ENCODE peak calls at places on chromosomes 1 and 21, in nine cellular contexts. G is osteoblast; P is AG04450; H is lung; W is left ventricle myocardium inferior; D is tibial nerve; U is right cardiac atrium; B is naive thymus-derived CD4-positive, alpha-beta T cell; S is HepG2. I is an unnamed sample.
A peak's percentile ranks its signal among the peaks of the same experiment; 100 is the strongest.

GRCh38 chr1:52403566-52404115 is 582 bp downstream of the ORC1 start:
- DNase-seq in B (peak; percentile 35), U (no peak), W (no peak), P (peak; percentile 33), G (peak; percentile 83), S (peak; percentile 45), D (no peak), H (peak; percentile 29), I (peak; percentile 94)

GRCh38 chr21:43902441-43902840 is 37.4 kb downstream of the AGPAT3 start:
- DNase-seq in D (no peak), W (no peak), S (no peak), U (peak; percentile 57), H (no peak), B (no peak), G (peak; percentile 44), P (no peak), I (no peak)

GRCh38 chr1:25933479-25934365 is 27.5 kb upstream of the STMN1 start:
- DNase-seq in U (peak; percentile 40), P (no peak), B (no peak), D (no peak), G (no peak), S (no peak), H (no peak), W (no peak), I (no peak)

GRCh38 chr1:30379684-30380624 is 343.4 kb downstream of the MATN1 start:
- DNase-seq in U (no peak), G (peak; percentile 99), S (peak; percentile 49), D (no peak), H (peak; percentile 62), W (no peak), P (peak; percentile 45), B (peak; percentile 56), I (peak; percentile 76)

GRCh38 chr21:33105088-33105487 is 35.1 kb downstream of the OLIG1 start:
- DNase-seq in W (no peak), S (no peak), P (no peak), U (no peak), B (no peak), G (no peak), H (no peak), D (no peak), I (no peak)

GRCh38 chr1:1758692-1759455 is 19.4 kb downstream of the NADK start:
- DNase-seq in U (peak; percentile 76), W (peak; percentile 58), B (no peak), P (no peak), H (peak; percentile 92), D (peak; percentile 49), S (no peak), G (peak; percentile 46), I (no peak)

GRCh38 chr1:59678065-59678808 is 136.5 kb upstream of the HOOK1 start:
- DNase-seq in W (no peak), U (no peak), B (no peak), P (no peak), S (no peak), G (no peak), H (no peak), D (no peak), I (peak; percentile 42)

GRCh38 chr1:65020774-65021173 is 54.4 kb upstream of the JAK1 start:
- DNase-seq in W (no peak), P (no peak), U (no peak), D (no peak), H (no peak), B (no peak), G (peak; percentile 57), S (peak; percentile 30), I (no peak)

GRCh38 chr1:41381691-41382530 is 20.7 kb downstream of the FOXO6 start:
- DNase-seq in D (no peak), G (peak; percentile 96), S (no peak), W (no peak), B (no peak), P (no peak), H (no peak), U (peak; percentile 87), I (no peak)

GRCh38 chr1:74245168-74245753 is 10.1 kb downstream of the TNNI3K start:
- DNase-seq in P (no peak), B (no peak), W (no peak), S (no peak), U (no peak), D (no peak), H (no peak), G (peak; percentile 38), I (peak; percentile 87)

GRCh38 chr21:44262338-44263048 is 796 bp upstream of the DNMT3L start:
- DNase-seq in H (no peak), U (no peak), S (no peak), B (no peak), P (no peak), W (no peak), D (no peak), G (peak; percentile 67), I (no peak)

GRCh38 chr1:87915771-87916170 is 587.1 kb downstream of the LMO4 start:
- DNase-seq in U (no peak), P (no peak), S (no peak), D (no peak), H (no peak), G (no peak), B (no peak), W (no peak), I (no peak)

GRCh38 chr1:238606457-238606856 is 715.7 kb upstream of the ZP4 start:
- DNase-seq in P (no peak), U (no peak), B (no peak), W (no peak), G (no peak), S (no peak), H (no peak), D (no peak), I (no peak)

GRCh38 chr1:226732856-226733291 is 6.2 kb downstream of the ITPKB start:
- DNase-seq in D (no peak), G (no peak), W (no peak), P (no peak), U (no peak), S (no peak), H (no peak), B (peak; percentile 34), I (no peak)

GRCh38 chr1:231045318-231045717 is 5.3 kb upstream of the FAM89A start:
- DNase-seq in S (no peak), B (no peak), U (no peak), G (no peak), W (no peak), D (no peak), H (no peak), P (no peak), I (no peak)

GRCh38 chr1:119893238-119893791 is 3.0 kb downstream of the ADAM30 start:
- DNase-seq in G (no peak), B (no peak), W (no peak), P (no peak), H (no peak), D (no peak), S (no peak), U (no peak), I (no peak)

GRCh38 chr1:1777950-1778826 is at the start of gene NADK:
- DNase-seq in H (no peak), B (peak; percentile 74), D (no peak), U (peak; percentile 90), W (peak; percentile 60), G (peak; percentile 99), S (no peak), P (no peak), I (no peak)

GRCh38 chr1:27122652-27123051 is 32.3 kb downstream of the SLC9A1 start:
- DNase-seq in S (peak; percentile 86), U (peak; percentile 74), H (peak; percentile 83), W (peak; percentile 42), B (no peak), D (no peak), P (no peak), G (peak; percentile 92), I (no peak)

GRCh38 chr1:247054992-247055415 is 23.6 kb downstream of the ZNF670 start:
- DNase-seq in D (no peak), U (no peak), B (no peak), P (no peak), G (no peak), W (no peak), S (peak; percentile 88), H (no peak), I (no peak)
- H3K9me3 ChIP-seq in D (no peaks in the 10 kb centered on the region), U (no peaks in the 10 kb centered on the region), B (peaks cover 68% of the 10 kb centered on the region), P (peaks cover 40% of the 10 kb centered on the region), G (no peaks in the 10 kb centered on the region), W (peaks cover 94% of the 10 kb centered on the region), S (peaks cover 70% of the 10 kb centered on the region), H (peaks cover 20% of the 10 kb centered on the region), I (peaks cover 87% of the 10 kb centered on the region)

GRCh38 chr1:248872752-248873408 is 14.0 kb upstream of the ZNF692 start:
- DNase-seq in G (peak; percentile 93), U (peak; percentile 76), S (peak; percentile 80), W (peak; percentile 49), B (no peak), P (no peak), H (peak; percentile 53), D (no peak), I (peak; percentile 73)

GRCh38 chr1:248873409-248873992 is 14.6 kb upstream of the ZNF692 start:
- DNase-seq in S (peak; percentile 92), G (peak; percentile 92), U (peak; percentile 96), B (peak; percentile 90), W (peak; percentile 90), P (peak; percentile 94), D (peak; percentile 92), H (peak; percentile 93), I (peak; percentile 94)

GRCh38 chr1:248873993-248874671 is 15.2 kb upstream of the ZNF692 start:
- DNase-seq in G (peak; percentile 87), S (peak; percentile 89), W (peak; percentile 66), H (peak; percentile 81), D (peak; percentile 53), P (no peak), B (peak; percentile 92), U (peak; percentile 87), I (peak; percentile 75)

DNA sequence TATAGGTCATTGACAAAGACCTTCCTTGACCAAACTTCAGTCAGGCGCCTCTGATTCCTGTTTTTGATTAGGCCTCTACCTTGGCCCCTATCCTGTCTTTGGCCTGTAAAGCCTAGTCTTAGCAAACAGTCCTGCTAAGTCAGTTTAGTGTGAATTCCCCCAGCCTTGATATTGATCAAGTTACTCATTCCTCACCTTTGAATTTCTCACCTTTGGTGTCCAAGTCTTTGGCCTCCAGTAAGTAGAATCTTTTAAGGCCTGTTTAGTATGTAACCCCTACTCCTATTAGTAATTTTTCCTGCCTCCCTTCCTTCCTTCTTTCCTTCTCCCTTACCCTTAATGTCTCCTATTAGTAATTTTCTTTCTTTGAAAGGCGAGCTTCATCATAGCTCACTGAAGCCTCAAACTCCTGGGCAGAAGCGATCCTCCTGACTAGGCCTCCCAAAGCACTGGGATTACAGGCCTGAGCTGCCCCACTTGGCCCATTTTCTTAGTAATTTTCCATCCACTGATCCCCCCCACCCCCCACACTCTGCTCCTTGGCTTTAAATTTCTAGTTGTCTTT is 13.0 kb upstream of the ZNF692 start:
- DNase-seq in H (no peak), D (no peak), S (no peak), U (no peak), B (no peak), G (no peak), W (no peak), P (no peak), I (no peak)
- H3K4me3 ChIP-seq in H (no peak overlapping the region), D (no peak overlapping the region), S (no peak overlapping the region), U (no peak overlapping the region), B (no peak overlapping the region), G (no peak overlapping the region), W (peak overlapping the region; percentile 75), P (peak overlapping the region; percentile 44), I (peak overlapping the region; percentile 27)

GRCh38 chr21:9737871-9738520 is 783.4 kb upstream of the TPTE start:
- DNase-seq in G (no peak), U (no peak), D (no peak), B (no peak), H (peak; percentile 25), P (no peak), S (no peak), W (no peak), I (no peak)
- H3K9me3 ChIP-seq in G (peaks cover 24% of the 10 kb centered on the region), U (no peaks in the 10 kb centered on the region), D (no peaks in the 10 kb centered on the region), B (peaks cover 34% of the 10 kb centered on the region), H (peaks cover 24% of the 10 kb centered on the region), P (peaks cover 58% of the 10 kb centered on the region), S (peaks cover 94% of the 10 kb centered on the region), W (peaks cover 50% of the 10 kb centered on the region), I (peaks cover 28% of the 10 kb centered on the region)

GRCh38 chr21:41231060-41231459 is 63.1 kb downstream of the BACE2 start:
- DNase-seq in U (no peak), H (no peak), W (no peak), P (no peak), D (no peak), G (no peak), B (no peak), S (no peak), I (no peak)
- H3K4me3 ChIP-seq in U (no peak overlapping the region), H (no peak overlapping the region), W (no peak overlapping the region), P (no peak overlapping the region), D (no peak overlapping the region), G (no peak overlapping the region), B (no peak overlapping the region), S (no peak overlapping the region), I (no peak overlapping the region)

I was measured in NT2/D1.